ENCODE peak calls at places on chromosomes 16 and 17, in nine cellular contexts. O is SK-N-SH; J is GDM1; G is stimulated activated CD4-positive, alpha-beta T cell treated with anti-CD3 and anti-CD28 coated beads, Interleukin-2, amount 100 ng/mL, for 24 hours; U is iPS-NIHi11; T is ELR; S is astrocyte of the spinal cord; V is HCEC 1CT; D is hepatic stellate cell. E is an unnamed sample.
A peak's percentile ranks its signal among the peaks of the same experiment; 100 is the strongest.

GRCh38 chr17:56231693-56232092 is 78.4 kb downstream of the ANKFN1 start:
- DNase-seq in U (no peak), S (no peak), V (peak; percentile 24), O (no peak), J (no peak), G (no peak), D (no peak), T (peak; percentile 9), E (no peak)

GRCh38 chr17:76682306-76682705 is 28.5 kb downstream of the MXRA7 start:
- DNase-seq in G (no peak), D (peak; percentile 83), U (no peak), V (no peak), O (no peak), T (no peak), S (peak; percentile 43), J (no peak), E (no peak)

GRCh38 chr17:67245694-67246397 is 850 bp upstream of the HELZ start:
- DNase-seq in V (no peak), S (no peak), D (no peak), T (peak; percentile 34), U (peak; percentile 82), O (peak; percentile 93), J (no peak), G (peak; percentile 48), E (no peak)

GRCh38 chr16:66510711-66511614 is 39.0 kb downstream of the TK2 start:
- DNase-seq in T (no peak), O (no peak), D (no peak), G (no peak), J (no peak), U (no peak), S (no peak), V (no peak), E (no peak)

GRCh38 chr17:80599546-80600305 is 55.1 kb downstream of the RPTOR start:
- DNase-seq in D (no peak), S (no peak), V (no peak), G (no peak), J (no peak), U (no peak), O (no peak), T (no peak), E (no peak)

GRCh38 chr17:27989046-27989445 is 53.4 kb upstream of the NLK start:
- DNase-seq in S (no peak), V (peak; percentile 9), T (peak; percentile 66), D (no peak), U (no peak), O (no peak), J (no peak), G (no peak), E (no peak)

GRCh38 chr17:19904924-19905323 is 37.2 kb upstream of the ULK2 start:
- DNase-seq in U (no peak), S (no peak), O (no peak), J (no peak), V (no peak), G (no peak), T (no peak), D (no peak), E (no peak)

GRCh38 chr17:69761767-69762321 is 313.2 kb upstream of the KCNJ16 start:
- DNase-seq in V (peak; percentile 99), O (no peak), U (peak; percentile 7), D (peak; percentile 9), G (no peak), S (peak; percentile 85), J (no peak), T (peak; percentile 99), E (no peak)

GRCh38 chr17:43814714-43815113 is 18.2 kb downstream of the MPP3 start:
- DNase-seq in D (peak; percentile 85), J (no peak), S (peak; percentile 71), T (peak; percentile 86), V (peak; percentile 80), G (no peak), O (no peak), U (no peak), E (no peak)

GRCh38 chr16:9706217-9706616 is 476.0 kb downstream of the GRIN2A start:
- DNase-seq in U (no peak), V (no peak), O (no peak), J (no peak), G (no peak), D (no peak), T (peak; percentile 2), S (peak; percentile 1), E (no peak)

GRCh38 chr16:2988590-2989099 is 8.4 kb upstream of the PKMYT1 start:
- DNase-seq in T (no peak), V (no peak), S (no peak), D (no peak), G (no peak), O (no peak), U (peak; percentile 40), J (no peak), E (no peak)

GRCh38 chr17:66383353-66383752 is 80.9 kb downstream of the PRKCA start:
- DNase-seq in T (peak; percentile 25), V (peak; percentile 54), D (no peak), J (no peak), O (peak; percentile 54), U (no peak), S (peak; percentile 93), G (no peak), E (no peak)

GRCh38 chr17:41648411-41649195 is 24.2 kb upstream of the KRT17 start:
- DNase-seq in D (peak; percentile 95), O (peak; percentile 94), J (peak; percentile 73), S (peak; percentile 77), U (peak; percentile 89), G (peak; percentile 91), V (peak; percentile 71), T (peak; percentile 86), E (peak; percentile 91)

GRCh38 chr17:42623732-42624596 is 14.5 kb downstream of the TUBG1 start:
- DNase-seq in T (peak; percentile 49), S (peak; percentile 50), J (no peak), O (no peak), D (no peak), U (no peak), G (no peak), V (peak; percentile 23), E (no peak)

GRCh38 chr16:88705746-88706287 is 391 bp downstream of the RNF166 start:
- DNase-seq in S (no peak), V (no peak), T (peak; percentile 39), G (peak; percentile 35), O (no peak), D (peak; percentile 47), J (no peak), U (peak; percentile 75), E (no peak)

E was measured in KBM-7.